ENCODE peak calls at places on chromosomes 7 and 10, in nine cellular contexts. I is A549; O is DND-41; R is CD4-positive, CD25-positive, alpha-beta regulatory T cell; N is lower lobe of right lung; Z is CD8-positive, alpha-beta T cell; M is adrenal gland; H is astrocyte; G is AG04450. T is an unnamed sample.

GRCh38 chr7:20218261-20218660 is 1.1 kb upstream of the MACC1 start:
- DNase-seq in I (no peak), Z (no peak), G (no peak), O (no peak), M (no peak), R (no peak), H (no peak), N (no peak), T (no peak)

GRCh38 chr7:121621947-121622346 is 225.8 kb upstream of the FAM3C start:
- DNase-seq in G (no peak), Z (no peak), H (no peak), M (no peak), N (no peak), O (no peak), I (no peak), R (no peak), T (no peak)

GRCh38 chr10:24350111-24350921 is 141.4 kb downstream of the KIAA1217 start:
- DNase-seq in I (no peak), M (no peak), O (peak), R (no peak), G (no peak), H (peak), N (no peak), Z (no peak), T (no peak)

GRCh38 chr10:110698340-110698739 is 54.2 kb downstream of the RBM20 start:
- DNase-seq in G (no peak), M (no peak), N (no peak), H (no peak), Z (no peak), R (no peak), I (no peak), O (no peak), T (no peak)

GRCh38 chr7:150998341-150998740 is 7.5 kb downstream of the NOS3 start:
- DNase-seq in H (no peak), M (no peak), G (no peak), Z (no peak), O (no peak), I (no peak), N (no peak), R (no peak), T (no peak)

GRCh38 chr7:77930496-77930895 is 131.9 kb downstream of the PHTF2 start:
- DNase-seq in G (no peak), N (no peak), R (no peak), Z (no peak), M (no peak), H (no peak), I (no peak), O (no peak), T (no peak)

GRCh38 chr7:129875745-129876411 is 76.9 kb downstream of the UBE2H start:
- DNase-seq in I (peak), H (peak), M (no peak), N (no peak), Z (no peak), R (no peak), G (no peak), O (no peak), T (no peak)

GRCh38 chr10:118875087-118875486 is 120.3 kb upstream of the CACUL1 start:
- DNase-seq in I (no peak), N (no peak), G (no peak), H (no peak), R (no peak), Z (no peak), O (no peak), M (no peak), T (no peak)

GRCh38 chr7:115038158-115038557 is 116.3 kb downstream of the MDFIC start:
- DNase-seq in G (no peak), M (no peak), N (no peak), Z (no peak), O (no peak), I (no peak), H (no peak), R (no peak), T (no peak)

GRCh38 chr10:22655312-22655973 is 58.9 kb downstream of the PIP4K2A start:
- DNase-seq in Z (no peak), I (peak), R (peak), M (no peak), H (peak), G (peak), N (no peak), O (peak), T (peak)

GRCh38 chr7:45178241-45179225 is 20.9 kb downstream of the RAMP3 start:
- DNase-seq in I (peak), Z (no peak), N (peak), H (no peak), O (peak), M (no peak), G (no peak), R (no peak), T (peak)

GRCh38 chr10:110151467-110151866 is 55.9 kb upstream of the MXI1 start:
- DNase-seq in N (peak), R (no peak), G (no peak), I (no peak), M (no peak), H (no peak), O (no peak), Z (no peak), T (no peak)

GRCh38 chr7:115056019-115056418 is 134.1 kb downstream of the MDFIC start:
- DNase-seq in I (no peak), R (no peak), O (no peak), H (no peak), G (no peak), Z (no peak), N (no peak), M (no peak), T (no peak)

DNA sequence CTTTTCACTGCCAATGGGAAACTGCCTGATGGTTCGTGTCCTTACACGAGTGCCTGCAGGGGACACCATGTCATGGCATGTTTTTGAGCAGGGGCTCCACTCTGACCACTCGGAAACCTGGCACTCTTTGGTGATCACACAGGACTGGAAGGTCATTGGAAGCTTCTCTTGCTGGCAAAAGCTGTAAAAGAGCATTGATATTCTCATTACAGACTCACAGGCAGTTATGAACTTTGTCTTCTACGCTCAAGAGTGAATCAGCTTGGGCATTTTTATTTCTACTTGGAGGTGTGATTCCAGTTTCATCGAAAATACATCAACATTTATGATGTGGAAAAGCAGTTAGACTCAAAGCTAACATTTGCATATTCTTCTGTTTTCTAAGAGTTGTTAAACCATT is 238.7 kb downstream of the THSD7A start:
- DNase-seq in N (no peak), G (no peak), Z (no peak), I (no peak), M (no peak), O (no peak), R (no peak), H (no peak), T (no peak)
- H3K27ac ChIP-seq in N (no peak), G (no peak), Z (no peak), I (peak), M (no peak), O (no peak), R (no peak), H (no peak), T (no peak)

DNA sequence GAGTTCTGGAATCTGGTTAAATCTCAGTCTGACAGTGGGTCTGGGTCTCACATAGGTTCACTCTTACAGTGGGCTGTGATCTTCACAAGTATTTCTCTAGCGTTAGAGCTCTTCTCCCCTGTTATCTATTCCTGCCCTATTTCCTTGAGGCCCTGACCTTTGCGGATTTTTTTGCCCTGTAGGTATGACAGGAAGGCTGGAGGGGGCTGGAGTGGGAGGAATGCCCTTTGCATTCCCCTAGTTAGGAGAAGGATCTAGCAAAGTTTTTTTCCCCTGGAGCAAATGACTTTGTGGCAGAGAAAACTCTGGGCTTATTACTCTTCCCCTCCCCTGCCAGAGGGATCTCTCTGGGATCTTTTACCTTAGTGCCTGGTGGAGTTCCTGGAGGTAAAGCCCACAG is 49.2 kb downstream of the GALNT11 start:
- DNase-seq in Z (no peak), I (no peak), H (no peak), G (no peak), N (no peak), R (no peak), O (no peak), M (no peak), T (no peak)
- H3K27ac ChIP-seq in Z (no peak), I (peak), H (no peak), G (peak), N (no peak), R (no peak), O (no peak), M (no peak), T (no peak)

GRCh38 chr10:103053659-103054581 is 135.8 kb downstream of the CNNM2 start:
- DNase-seq in G (peak), N (peak), H (peak), R (peak), Z (peak), I (peak), O (peak), M (peak), T (peak)
- H3K27ac ChIP-seq in G (peak), N (peak), H (no peak), R (peak), Z (peak), I (peak), O (peak), M (peak), T (peak)

DNA sequence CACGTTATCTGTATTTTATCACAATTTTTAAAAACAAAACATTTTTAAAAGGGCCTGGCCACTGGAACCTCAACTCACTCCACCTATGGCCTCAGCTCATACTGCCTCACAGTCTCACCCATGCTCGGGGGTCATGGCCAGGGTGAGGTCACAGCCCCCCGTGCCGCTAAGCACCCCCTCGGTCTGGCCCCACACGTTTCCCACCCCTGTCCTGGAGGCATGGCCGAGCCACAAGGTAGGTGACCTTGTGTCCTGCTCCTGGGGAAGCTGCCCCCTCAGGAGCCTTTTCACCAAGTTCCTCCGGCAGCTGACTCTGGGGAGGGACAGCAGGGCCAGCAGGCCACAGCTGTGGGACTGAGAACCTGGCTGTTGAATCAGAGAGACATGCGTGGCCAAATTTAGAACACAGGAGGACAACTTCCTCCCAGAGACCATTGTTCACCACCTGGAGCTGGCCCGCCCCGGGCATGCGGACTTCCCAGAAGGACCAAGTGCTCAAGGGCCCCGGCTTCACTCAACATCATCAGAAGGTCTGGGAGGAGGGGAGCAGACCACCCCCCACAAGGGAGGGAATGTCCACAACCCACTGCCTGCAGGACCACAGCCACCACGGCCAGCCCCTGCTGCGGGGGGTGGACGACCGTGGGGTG is 48.5 kb upstream of the PDGFA start:
- DNase-seq in I (no peak), R (no peak), N (peak), Z (no peak), G (no peak), O (no peak), M (no peak), H (no peak), T (no peak)
- H3K27ac ChIP-seq in I (no peak), R (no peak), N (no peak), Z (no peak), G (no peak), O (no peak), M (no peak), H (no peak), T (no peak)

GRCh38 chr7:101127460-101128039 is 646 bp downstream of the SERPINE1 start:
- DNase-seq in O (no peak), R (no peak), N (no peak), M (no peak), H (no peak), Z (no peak), I (no peak), G (no peak), T (no peak)
- H3K27ac ChIP-seq in O (peak), R (no peak), N (peak), M (peak), H (peak), Z (no peak), I (peak), G (peak), T (no peak)

GRCh38 chr10:6221971-6222751 is 19.4 kb downstream of the PFKFB3 start:
- DNase-seq in O (no peak), M (no peak), R (no peak), Z (no peak), I (no peak), G (no peak), H (peak), N (no peak), T (no peak)

GRCh38 chr10:6220418-6221191 is 17.9 kb downstream of the PFKFB3 start:
- DNase-seq in H (no peak), M (no peak), Z (no peak), R (no peak), I (no peak), O (no peak), G (no peak), N (no peak), T (no peak)

GRCh38 chr10:6219494-6219836 is 16.7 kb downstream of the PFKFB3 start:
- DNase-seq in R (no peak), Z (no peak), I (no peak), H (no peak), M (no peak), G (no peak), N (no peak), O (no peak), T (no peak)

GRCh38 chr10:6222755-6223154 is 20.0 kb downstream of the PFKFB3 start:
- DNase-seq in Z (no peak), R (no peak), M (no peak), O (no peak), G (no peak), N (no peak), H (no peak), I (no peak), T (no peak)

DNA sequence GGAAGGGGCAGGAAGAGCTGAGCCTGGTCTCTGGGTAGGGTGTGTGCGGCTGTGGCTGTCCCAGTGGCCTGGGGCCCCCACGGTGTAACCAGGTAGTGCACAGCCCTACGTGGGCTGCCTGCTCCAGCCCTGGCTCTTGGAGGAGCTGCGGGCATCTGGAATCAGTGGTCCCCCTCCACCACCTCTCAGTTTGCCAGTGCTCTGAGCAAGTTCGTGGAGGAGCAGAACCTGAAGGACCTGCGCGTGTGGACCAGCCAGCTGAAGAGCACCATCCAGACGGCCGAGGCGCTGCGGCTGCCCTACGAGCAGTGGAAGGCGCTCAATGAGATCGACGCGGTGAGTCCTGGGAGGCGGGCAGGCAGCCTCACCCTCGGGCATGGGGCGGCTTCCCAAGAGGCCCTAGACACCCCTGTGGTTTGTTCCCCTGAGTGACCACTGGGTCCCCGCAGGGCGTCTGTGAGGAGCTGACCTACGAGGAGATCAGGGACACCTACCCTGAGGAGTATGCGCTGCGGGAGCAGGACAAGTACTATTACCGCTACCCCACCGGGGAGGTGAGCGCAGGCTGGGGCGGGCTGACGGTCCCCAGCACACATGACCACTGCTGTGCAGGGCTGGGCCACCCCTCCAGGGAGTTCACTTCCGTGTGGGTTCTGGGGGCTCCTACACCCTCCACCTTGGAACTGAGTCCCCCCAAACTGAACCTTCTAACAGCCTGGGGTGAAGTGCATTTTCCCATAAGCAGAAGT is 18.6 kb downstream of the PFKFB3 start:
- DNase-seq in O (no peak), I (no peak), M (no peak), R (no peak), Z (no peak), H (no peak), G (no peak), N (no peak), T (no peak)
- H3K27ac ChIP-seq in O (no peak), I (peak), M (no peak), R (no peak), Z (no peak), H (no peak), G (no peak), N (no peak), T (no peak)

T was measured in CD4-positive, alpha-beta T cell.